ENCODE peak calls at places on chromosomes 13 and 19, in five cellular contexts. F is fibroblast of pulmonary artery, O is endothelial cell of umbilical vein, Z is IMR-90, N is right atrium auricular region. S is an unnamed sample.

GRCh38 chr19:14149509-14149994 is 13.2 kb upstream of the ASF1B start:
- DNase-seq in F (peak; percentile 84), O (peak; percentile 84), Z (no peak), N (peak; percentile 87), S (peak; percentile 78)

GRCh38 chr13:97535619-97536018 is 101.7 kb downstream of the RAP2A start:
- DNase-seq in F (peak; percentile 54), O (no peak), Z (peak; percentile 83), N (no peak), S (peak; percentile 11)

GRCh38 chr19:48329167-48329891 is 4.0 kb downstream of the EMP3 start:
- DNase-seq in F (peak; percentile 44), O (no peak), Z (peak; percentile 59), N (no peak), S (peak; percentile 36)

GRCh38 chr19:7562646-7563393 is 27.3 kb downstream of the PNPLA6 start:
- DNase-seq in F (no peak), O (no peak), Z (no peak), N (no peak), S (no peak)

GRCh38 chr19:5785423-5785822 is 877 bp upstream of the PRR22 start:
- DNase-seq in F (no peak), O (no peak), Z (no peak), N (no peak), S (no peak)

GRCh38 chr13:77343841-77344240 is 16.9 kb upstream of the MYCBP2 start:
- DNase-seq in F (no peak), O (no peak), Z (no peak), N (no peak), S (no peak)

GRCh38 chr19:51480590-51480989 is 2.3 kb downstream of the CEACAM18 start:
- DNase-seq in F (peak; percentile 35), O (no peak), Z (no peak), N (no peak), S (peak; percentile 4)

GRCh38 chr13:77510156-77510555 is 25.4 kb upstream of the SCEL start:
- DNase-seq in F (no peak), O (no peak), Z (no peak), N (no peak), S (no peak)

GRCh38 chr13:60538566-60538965 is 141.5 kb downstream of the TDRD3 start:
- DNase-seq in F (no peak), O (no peak), Z (no peak), N (no peak), S (no peak)

GRCh38 chr19:45955905-45956608 is 17.6 kb downstream of the NOVA2 start:
- DNase-seq in F (peak; percentile 93), O (peak; percentile 99), Z (peak; percentile 7), N (peak; percentile 75), S (peak; percentile 89)

GRCh38 chr13:44320611-44321010 is 53.0 kb upstream of the SERP2 start:
- DNase-seq in F (no peak), O (no peak), Z (no peak), N (no peak), S (no peak)

GRCh38 chr13:54210397-54211050 is 1181.9 kb downstream of the OLFM4 start:
- DNase-seq in F (no peak), O (no peak), Z (no peak), N (no peak), S (no peak)

GRCh38 chr13:34758628-34759027 is 183.4 kb upstream of the NBEA start:
- DNase-seq in F (no peak), O (no peak), Z (no peak), N (no peak), S (no peak)

GRCh38 chr13:49604570-49604969 is 19.2 kb upstream of the RCBTB1 start:
- DNase-seq in F (no peak), O (no peak), Z (no peak), N (no peak), S (no peak)
- TF ChIP-seq CTCF in F (no peak), O (no peak), Z (no peak), N (no peak), S (no peak)

GRCh38 chr19:4373601-4374441 is 26.5 kb downstream of the SH3GL1 start:
- DNase-seq in F (peak; percentile 45), O (no peak), Z (peak; percentile 36), N (peak; percentile 87), S (peak; percentile 53)

GRCh38 chr19:4375620-4376228 is 24.6 kb downstream of the SH3GL1 start:
- DNase-seq in F (peak; percentile 80), O (peak; percentile 62), Z (peak; percentile 81), N (no peak), S (peak; percentile 87)

GRCh38 chr19:4372630-4373367 is 27.5 kb downstream of the SH3GL1 start:
- DNase-seq in F (no peak), O (no peak), Z (no peak), N (no peak), S (no peak)

GRCh38 chr19:4375164-4375619 is 25.2 kb downstream of the SH3GL1 start:
- DNase-seq in F (no peak), O (no peak), Z (no peak), N (no peak), S (no peak)

DNA sequence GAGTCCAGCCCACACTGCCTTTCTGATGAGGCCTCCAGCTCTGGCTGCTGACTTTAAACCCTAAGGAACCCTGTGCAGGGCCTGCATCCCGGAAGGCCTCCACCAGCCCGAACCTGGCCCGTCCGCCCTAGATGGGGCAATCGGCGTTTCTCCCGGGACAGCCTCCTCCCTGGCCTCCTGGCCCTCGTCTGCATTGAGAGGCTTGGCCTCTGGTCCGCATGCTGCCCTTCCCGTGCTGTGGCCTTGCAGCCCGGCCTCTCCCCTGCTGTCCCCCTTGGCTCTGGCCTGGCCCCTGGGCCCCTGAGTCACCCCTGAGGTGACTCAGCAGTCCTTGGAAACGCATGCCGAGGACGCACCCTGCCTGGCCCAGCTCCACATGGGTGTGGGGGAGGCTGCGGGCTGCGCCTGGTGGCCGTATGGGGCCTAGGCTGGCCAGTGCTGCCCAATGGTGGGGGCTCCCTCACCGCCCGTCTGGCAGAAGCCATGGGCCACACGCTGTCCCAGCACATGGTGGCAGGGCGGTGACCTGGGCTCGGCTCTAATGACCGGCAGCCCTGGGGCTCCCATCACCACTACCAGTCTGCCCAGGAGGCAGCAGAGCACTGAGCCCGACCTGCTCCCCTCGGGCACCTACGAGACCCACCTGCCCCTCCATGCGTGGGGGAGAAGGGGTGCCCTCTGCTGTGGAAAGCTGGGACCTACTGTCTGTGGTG is 25.7 kb downstream of the SH3GL1 start:
- DNase-seq in F (peak; percentile 84), O (peak; percentile 67), Z (peak; percentile 87), N (peak; percentile 93), S (peak; percentile 92)
- H3K4me3 ChIP-seq in F (no peak overlapping the region), O (no peak overlapping the region), Z (no peak overlapping the region), N (no peak overlapping the region), S (peak overlapping the region; percentile 22)

GRCh38 chr19:54158812-54159351 is 639 bp downstream of the LENG1 start:
- DNase-seq in F (no peak), O (no peak), Z (peak; percentile 12), N (no peak), S (peak; percentile 27)

GRCh38 chr19:54160948-54161347 is 1.4 kb upstream of the LENG1 start:
- DNase-seq in F (no peak), O (no peak), Z (no peak), N (no peak), S (no peak)

GRCh38 chr19:54160182-54160811 is 776 bp upstream of the LENG1 start:
- DNase-seq in F (peak; percentile 49), O (peak; percentile 26), Z (peak; percentile 57), N (no peak), S (peak; percentile 26)

GRCh38 chr19:54156953-54157352 is 2.6 kb downstream of the LENG1 start:
- DNase-seq in F (no peak), O (no peak), Z (no peak), N (no peak), S (no peak)

GRCh38 chr19:54159352-54160181 is at the start of gene LENG1:
- DNase-seq in F (peak; percentile 100), O (peak; percentile 100), Z (peak; percentile 100), N (peak; percentile 100), S (peak; percentile 100)
- TF ChIP-seq CTCF in F (no peak), O (peak; percentile 29), Z (peak; percentile 33), N (peak; percentile 64), S (peak; percentile 33)

GRCh38 chr19:16594131-16594586 is 21.9 kb upstream of the SLC35E1 start:
- DNase-seq in F (no peak), O (no peak), Z (no peak), N (no peak), S (no peak)

GRCh38 chr19:16593181-16593580 is 21.0 kb upstream of the SLC35E1 start:
- DNase-seq in F (no peak), O (no peak), Z (no peak), N (no peak), S (no peak)

GRCh38 chr19:16596399-16596798 is 24.2 kb upstream of the SLC35E1 start:
- DNase-seq in F (no peak), O (no peak), Z (no peak), N (no peak), S (no peak)

GRCh38 chr19:16594681-16595091 is 22.5 kb upstream of the SLC35E1 start:
- DNase-seq in F (no peak), O (no peak), Z (no peak), N (no peak), S (no peak)

DNA sequence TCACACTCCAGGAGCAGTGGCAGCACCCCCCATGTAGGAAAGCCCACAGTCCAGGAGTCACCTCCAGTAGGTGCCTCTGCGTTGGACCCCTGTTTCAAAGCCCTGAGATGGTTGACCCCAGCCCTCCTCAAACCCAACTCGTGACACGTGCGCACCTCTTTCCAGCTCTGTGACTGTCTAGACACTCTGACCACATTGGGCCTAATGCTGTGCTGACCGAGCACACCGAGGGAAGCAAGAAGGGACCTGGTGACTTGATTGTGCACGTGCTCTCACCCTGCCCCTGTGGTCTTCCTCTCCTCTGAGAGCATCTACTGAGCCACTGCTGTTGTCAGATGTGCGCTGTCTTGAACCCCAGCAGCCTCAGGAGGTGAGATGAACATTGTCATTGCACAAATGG is 22.9 kb upstream of the SLC35E1 start:
- DNase-seq in F (no peak), O (no peak), Z (no peak), N (no peak), S (no peak)
- H3K4me3 ChIP-seq in F (no peak overlapping the region), O (no peak overlapping the region), Z (no peak overlapping the region), N (no peak overlapping the region), S (no peak overlapping the region)

DNA sequence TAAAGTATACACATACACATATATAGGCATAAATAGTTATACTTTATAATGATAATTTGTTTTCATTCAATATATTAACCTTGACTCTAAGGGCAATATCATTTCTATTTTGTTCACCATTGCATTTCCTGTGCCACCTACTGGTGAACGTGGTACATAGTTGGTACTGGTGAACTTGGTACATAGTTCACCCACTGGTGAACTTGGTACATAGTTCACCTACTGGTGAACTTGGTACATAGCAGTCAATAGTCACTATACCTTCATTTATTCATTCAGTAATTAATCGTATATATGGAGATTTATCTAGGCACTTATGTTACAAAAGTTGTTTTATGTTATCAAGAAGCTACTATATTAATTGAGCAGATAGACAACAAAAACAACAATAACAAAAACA is 172.6 kb upstream of the ATXN8OS start:
- DNase-seq in F (no peak), O (no peak), Z (no peak), N (no peak), S (no peak)
- TF ChIP-seq CTCF in F (no peak), O (no peak), Z (no peak), N (no peak), S (no peak)

GRCh38 chr13:112061367-112062046 is 5.4 kb upstream of the SOX1 start:
- DNase-seq in F (no peak), O (no peak), Z (no peak), N (no peak), S (no peak)

GRCh38 chr13:112058941-112059340 is 8.0 kb upstream of the SOX1 start:
- DNase-seq in F (no peak), O (no peak), Z (no peak), N (no peak), S (no peak)

GRCh38 chr13:112060899-112061366 is 6.0 kb upstream of the SOX1 start:
- DNase-seq in F (no peak), O (no peak), Z (no peak), N (no peak), S (no peak)

GRCh38 chr13:112059457-112060317 is 7.3 kb upstream of the SOX1 start:
- DNase-seq in F (no peak), O (no peak), Z (no peak), N (no peak), S (no peak)

GRCh38 chr13:112060431-112060830 is 6.5 kb upstream of the SOX1 start:
- DNase-seq in F (no peak), O (no peak), Z (no peak), N (no peak), S (no peak)
- H3K4me3 ChIP-seq in F (no peak overlapping the region), O (no peak overlapping the region), Z (no peak overlapping the region), N (no peak overlapping the region), S (no peak overlapping the region)